ENCODE peak calls at places on chromosomes 7 and 10, in six cellular contexts. One of them, this sample, is unnamed.
A peak's percentile ranks its signal among the peaks of the same experiment; 100 is the strongest.

GRCh38 chr7:46880508-46881196 is 701.3 kb downstream of the TNS3 start:
- DNase-seq in RWPE2: no peak
- DNase-seq in Caki2: no peak
- DNase-seq in HCT116: no peak
- DNase-seq in stimulated activated CD8-positive, alpha-beta memory T cell treated with anti-CD3 and anti-CD28 coated beads, Interleukin-12 subunit alpha, Interleukin-12 subunit beta, amount 100 ng/mL, for 4 hours: no peak
- DNase-seq in CD8-positive, alpha-beta T cell: no peak
- DNase-seq in this sample: no peak

GRCh38 chr7:77327932-77328628 is 88.1 kb downstream of the GSAP start:
- DNase-seq in RWPE2: no peak
- DNase-seq in Caki2: no peak
- DNase-seq in HCT116: no peak
- DNase-seq in stimulated activated CD8-positive, alpha-beta memory T cell treated with anti-CD3 and anti-CD28 coated beads, Interleukin-12 subunit alpha, Interleukin-12 subunit beta, amount 100 ng/mL, for 4 hours: no peak
- DNase-seq in CD8-positive, alpha-beta T cell: no peak
- DNase-seq in this sample: peak; percentile 25

GRCh38 chr10:70693619-70694286 is 21.4 kb downstream of the ADAMTS14 start:
- DNase-seq in RWPE2: no peak
- DNase-seq in Caki2: no peak
- DNase-seq in HCT116: no peak
- DNase-seq in stimulated activated CD8-positive, alpha-beta memory T cell treated with anti-CD3 and anti-CD28 coated beads, Interleukin-12 subunit alpha, Interleukin-12 subunit beta, amount 100 ng/mL, for 4 hours: no peak
- DNase-seq in CD8-positive, alpha-beta T cell: no peak
- DNase-seq in this sample: no peak

GRCh38 chr10:78362406-78363022 is 328.9 kb downstream of the RPS24 start:
- DNase-seq in RWPE2: no peak
- DNase-seq in Caki2: no peak
- DNase-seq in HCT116: no peak
- DNase-seq in stimulated activated CD8-positive, alpha-beta memory T cell treated with anti-CD3 and anti-CD28 coated beads, Interleukin-12 subunit alpha, Interleukin-12 subunit beta, amount 100 ng/mL, for 4 hours: no peak
- DNase-seq in CD8-positive, alpha-beta T cell: no peak
- DNase-seq in this sample: peak; percentile 10

GRCh38 chr10:48526846-48527505 is 77.9 kb downstream of the ARHGAP22 start:
- DNase-seq in RWPE2: no peak
- DNase-seq in Caki2: no peak
- DNase-seq in HCT116: no peak
- DNase-seq in stimulated activated CD8-positive, alpha-beta memory T cell treated with anti-CD3 and anti-CD28 coated beads, Interleukin-12 subunit alpha, Interleukin-12 subunit beta, amount 100 ng/mL, for 4 hours: no peak
- DNase-seq in CD8-positive, alpha-beta T cell: no peak
- DNase-seq in this sample: no peak

GRCh38 chr7:43850348-43851116 is 18.8 kb downstream of the MRPS24 start:
- DNase-seq in RWPE2: no peak
- DNase-seq in Caki2: no peak
- DNase-seq in HCT116: no peak
- DNase-seq in stimulated activated CD8-positive, alpha-beta memory T cell treated with anti-CD3 and anti-CD28 coated beads, Interleukin-12 subunit alpha, Interleukin-12 subunit beta, amount 100 ng/mL, for 4 hours: no peak
- DNase-seq in CD8-positive, alpha-beta T cell: no peak
- DNase-seq in this sample: no peak

GRCh38 chr10:80996615-80997193 is 459.0 kb downstream of the SH2D4B start:
- DNase-seq in RWPE2: no peak
- DNase-seq in Caki2: no peak
- DNase-seq in HCT116: no peak
- DNase-seq in stimulated activated CD8-positive, alpha-beta memory T cell treated with anti-CD3 and anti-CD28 coated beads, Interleukin-12 subunit alpha, Interleukin-12 subunit beta, amount 100 ng/mL, for 4 hours: no peak
- DNase-seq in CD8-positive, alpha-beta T cell: no peak
- DNase-seq in this sample: no peak

GRCh38 chr7:774161-775109 is 47.4 kb upstream of the PRKAR1B start:
- DNase-seq in RWPE2: peak; percentile 52
- DNase-seq in Caki2: peak; percentile 18
- DNase-seq in HCT116: peak; percentile 7
- DNase-seq in stimulated activated CD8-positive, alpha-beta memory T cell treated with anti-CD3 and anti-CD28 coated beads, Interleukin-12 subunit alpha, Interleukin-12 subunit beta, amount 100 ng/mL, for 4 hours: peak; percentile 42
- DNase-seq in CD8-positive, alpha-beta T cell: peak; percentile 53
- DNase-seq in this sample: peak; percentile 57

GRCh38 chr10:62594093-62594520 is 210.4 kb upstream of the ADO start:
- DNase-seq in RWPE2: no peak
- DNase-seq in Caki2: peak; percentile 74
- DNase-seq in HCT116: peak; percentile 53
- DNase-seq in stimulated activated CD8-positive, alpha-beta memory T cell treated with anti-CD3 and anti-CD28 coated beads, Interleukin-12 subunit alpha, Interleukin-12 subunit beta, amount 100 ng/mL, for 4 hours: peak; percentile 19
- DNase-seq in CD8-positive, alpha-beta T cell: peak; percentile 32
- DNase-seq in this sample: peak; percentile 47

GRCh38 chr7:47596502-47597202 is 14.7 kb upstream of the TNS3 start:
- DNase-seq in RWPE2: no peak
- DNase-seq in Caki2: peak; percentile 65
- DNase-seq in HCT116: no peak
- DNase-seq in stimulated activated CD8-positive, alpha-beta memory T cell treated with anti-CD3 and anti-CD28 coated beads, Interleukin-12 subunit alpha, Interleukin-12 subunit beta, amount 100 ng/mL, for 4 hours: no peak
- DNase-seq in CD8-positive, alpha-beta T cell: no peak
- DNase-seq in this sample: no peak

GRCh38 chr10:30000802-30001571 is 58.4 kb downstream of the JCAD start:
- DNase-seq in RWPE2: no peak
- DNase-seq in Caki2: peak; percentile 73
- DNase-seq in HCT116: no peak
- DNase-seq in stimulated activated CD8-positive, alpha-beta memory T cell treated with anti-CD3 and anti-CD28 coated beads, Interleukin-12 subunit alpha, Interleukin-12 subunit beta, amount 100 ng/mL, for 4 hours: no peak
- DNase-seq in CD8-positive, alpha-beta T cell: no peak
- DNase-seq in this sample: no peak

GRCh38 chr10:42975558-42976352 is 101.1 kb upstream of the RET start:
- DNase-seq in RWPE2: peak; percentile 43
- DNase-seq in Caki2: no peak
- DNase-seq in HCT116: peak; percentile 15
- DNase-seq in stimulated activated CD8-positive, alpha-beta memory T cell treated with anti-CD3 and anti-CD28 coated beads, Interleukin-12 subunit alpha, Interleukin-12 subunit beta, amount 100 ng/mL, for 4 hours: no peak
- DNase-seq in CD8-positive, alpha-beta T cell: no peak
- DNase-seq in this sample: no peak

GRCh38 chr10:34705563-34705962 is 109.5 kb downstream of the PARD3 start:
- DNase-seq in RWPE2: no peak
- DNase-seq in Caki2: no peak
- DNase-seq in HCT116: no peak
- DNase-seq in stimulated activated CD8-positive, alpha-beta memory T cell treated with anti-CD3 and anti-CD28 coated beads, Interleukin-12 subunit alpha, Interleukin-12 subunit beta, amount 100 ng/mL, for 4 hours: no peak
- DNase-seq in CD8-positive, alpha-beta T cell: no peak
- DNase-seq in this sample: no peak

GRCh38 chr7:106178593-106179134 is 66.6 kb upstream of the SYPL1 start:
- DNase-seq in RWPE2: no peak
- DNase-seq in Caki2: peak; percentile 23
- DNase-seq in HCT116: peak; percentile 16
- DNase-seq in stimulated activated CD8-positive, alpha-beta memory T cell treated with anti-CD3 and anti-CD28 coated beads, Interleukin-12 subunit alpha, Interleukin-12 subunit beta, amount 100 ng/mL, for 4 hours: no peak
- DNase-seq in CD8-positive, alpha-beta T cell: no peak
- DNase-seq in this sample: no peak

GRCh38 chr7:140600341-140600740 is 40.3 kb downstream of the DENND2A start:
- DNase-seq in RWPE2: no peak
- DNase-seq in Caki2: no peak
- DNase-seq in HCT116: no peak
- DNase-seq in stimulated activated CD8-positive, alpha-beta memory T cell treated with anti-CD3 and anti-CD28 coated beads, Interleukin-12 subunit alpha, Interleukin-12 subunit beta, amount 100 ng/mL, for 4 hours: no peak
- DNase-seq in CD8-positive, alpha-beta T cell: no peak
- DNase-seq in this sample: no peak

GRCh38 chr7:155885162-155886160 is 73.2 kb upstream of the SHH start:
- DNase-seq in RWPE2: no peak
- DNase-seq in Caki2: no peak
- DNase-seq in HCT116: no peak
- DNase-seq in stimulated activated CD8-positive, alpha-beta memory T cell treated with anti-CD3 and anti-CD28 coated beads, Interleukin-12 subunit alpha, Interleukin-12 subunit beta, amount 100 ng/mL, for 4 hours: no peak
- DNase-seq in CD8-positive, alpha-beta T cell: no peak
- DNase-seq in this sample: no peak

GRCh38 chr7:43721193-43721806 is 8.0 kb downstream of the COA1 start:
- DNase-seq in RWPE2: no peak
- DNase-seq in Caki2: peak; percentile 24
- DNase-seq in HCT116: no peak
- DNase-seq in stimulated activated CD8-positive, alpha-beta memory T cell treated with anti-CD3 and anti-CD28 coated beads, Interleukin-12 subunit alpha, Interleukin-12 subunit beta, amount 100 ng/mL, for 4 hours: no peak
- DNase-seq in CD8-positive, alpha-beta T cell: no peak
- DNase-seq in this sample: peak; percentile 56

GRCh38 chr7:130987092-130987491 is 253.1 kb upstream of the KLF14 start:
- DNase-seq in RWPE2: no peak
- DNase-seq in Caki2: no peak
- DNase-seq in HCT116: no peak
- DNase-seq in stimulated activated CD8-positive, alpha-beta memory T cell treated with anti-CD3 and anti-CD28 coated beads, Interleukin-12 subunit alpha, Interleukin-12 subunit beta, amount 100 ng/mL, for 4 hours: no peak
- DNase-seq in CD8-positive, alpha-beta T cell: no peak
- DNase-seq in this sample: no peak

GRCh38 chr7:128010392-128011078 is 20.7 kb downstream of the LRRC4 start:
- DNase-seq in RWPE2: no peak
- DNase-seq in Caki2: no peak
- DNase-seq in HCT116: no peak
- DNase-seq in stimulated activated CD8-positive, alpha-beta memory T cell treated with anti-CD3 and anti-CD28 coated beads, Interleukin-12 subunit alpha, Interleukin-12 subunit beta, amount 100 ng/mL, for 4 hours: no peak
- DNase-seq in CD8-positive, alpha-beta T cell: no peak
- DNase-seq in this sample: no peak

GRCh38 chr10:130715686-130716670 is 579.8 kb downstream of the GLRX3 start:
- DNase-seq in RWPE2: no peak
- DNase-seq in Caki2: no peak
- DNase-seq in HCT116: no peak
- DNase-seq in stimulated activated CD8-positive, alpha-beta memory T cell treated with anti-CD3 and anti-CD28 coated beads, Interleukin-12 subunit alpha, Interleukin-12 subunit beta, amount 100 ng/mL, for 4 hours: no peak
- DNase-seq in CD8-positive, alpha-beta T cell: no peak
- DNase-seq in this sample: no peak

GRCh38 chr10:99236627-99237309 is 1.1 kb upstream of the HPSE2 start:
- DNase-seq in RWPE2: no peak
- DNase-seq in Caki2: no peak
- DNase-seq in HCT116: no peak
- DNase-seq in stimulated activated CD8-positive, alpha-beta memory T cell treated with anti-CD3 and anti-CD28 coated beads, Interleukin-12 subunit alpha, Interleukin-12 subunit beta, amount 100 ng/mL, for 4 hours: no peak
- DNase-seq in CD8-positive, alpha-beta T cell: no peak
- DNase-seq in this sample: no peak

GRCh38 chr10:48551796-48552591 is 52.9 kb downstream of the ARHGAP22 start:
- DNase-seq in RWPE2: no peak
- DNase-seq in Caki2: peak; percentile 41
- DNase-seq in HCT116: peak; percentile 15
- DNase-seq in stimulated activated CD8-positive, alpha-beta memory T cell treated with anti-CD3 and anti-CD28 coated beads, Interleukin-12 subunit alpha, Interleukin-12 subunit beta, amount 100 ng/mL, for 4 hours: no peak
- DNase-seq in CD8-positive, alpha-beta T cell: no peak
- DNase-seq in this sample: no peak